ENCODE peak calls at places on chromosomes 13 and 19, in six cellular contexts. One of them, this sample, is unnamed.
A peak's percentile ranks its signal among the peaks of the same experiment; 100 is the strongest.

GRCh38 chr13:110134801-110135200 is 172.2 kb downstream of the COL4A1 start:
- DNase-seq in right cardiac atrium: no peak
- DNase-seq in AG10803: peak; percentile 46
- DNase-seq in K562: no peak
- DNase-seq in AG09309: no peak
- DNase-seq in aorta: no peak
- DNase-seq in this sample: no peak

GRCh38 chr13:71760226-71760591 is 106.8 kb downstream of the DACH1 start:
- DNase-seq in right cardiac atrium: no peak
- DNase-seq in AG10803: no peak
- DNase-seq in K562: no peak
- DNase-seq in AG09309: no peak
- DNase-seq in aorta: no peak
- DNase-seq in this sample: no peak

GRCh38 chr13:43720780-43721397 is 65.9 kb downstream of the ENOX1 start:
- DNase-seq in right cardiac atrium: no peak
- DNase-seq in AG10803: no peak
- DNase-seq in K562: no peak
- DNase-seq in AG09309: no peak
- DNase-seq in aorta: no peak
- DNase-seq in this sample: no peak

GRCh38 chr13:48857576-48857975 is 118.1 kb upstream of the FNDC3A start:
- DNase-seq in right cardiac atrium: no peak
- DNase-seq in AG10803: no peak
- DNase-seq in K562: no peak
- DNase-seq in AG09309: no peak
- DNase-seq in aorta: no peak
- DNase-seq in this sample: no peak

GRCh38 chr13:110185696-110186095 is 121.3 kb downstream of the COL4A1 start:
- DNase-seq in right cardiac atrium: no peak
- DNase-seq in AG10803: peak; percentile 62
- DNase-seq in K562: no peak
- DNase-seq in AG09309: peak; percentile 81
- DNase-seq in aorta: no peak
- DNase-seq in this sample: no peak

GRCh38 chr13:20403826-20404225 is 121.8 kb downstream of the CRYL1 start:
- DNase-seq in right cardiac atrium: no peak
- DNase-seq in AG10803: no peak
- DNase-seq in K562: no peak
- DNase-seq in AG09309: no peak
- DNase-seq in aorta: no peak
- DNase-seq in this sample: no peak

GRCh38 chr13:108533842-108534241 is 95.6 kb upstream of the MYO16 start:
- DNase-seq in right cardiac atrium: no peak
- DNase-seq in AG10803: no peak
- DNase-seq in K562: no peak
- DNase-seq in AG09309: no peak
- DNase-seq in aorta: no peak
- DNase-seq in this sample: no peak

GRCh38 chr13:30033681-30034447 is 183.4 kb upstream of the UBL3 start:
- DNase-seq in right cardiac atrium: no peak
- DNase-seq in AG10803: peak; percentile 95
- DNase-seq in K562: no peak
- DNase-seq in AG09309: peak; percentile 93
- DNase-seq in aorta: no peak
- DNase-seq in this sample: no peak

GRCh38 chr13:114151565-114152284 is 19.3 kb upstream of the RASA3 start:
- DNase-seq in right cardiac atrium: no peak
- DNase-seq in AG10803: no peak
- DNase-seq in K562: no peak
- DNase-seq in AG09309: no peak
- DNase-seq in aorta: peak; percentile 43
- DNase-seq in this sample: no peak

GRCh38 chr19:16419671-16420394 is 51.9 kb downstream of the EPS15L1 start:
- DNase-seq in right cardiac atrium: no peak
- DNase-seq in AG10803: no peak
- DNase-seq in K562: no peak
- DNase-seq in AG09309: no peak
- DNase-seq in aorta: no peak
- DNase-seq in this sample: no peak

GRCh38 chr13:33184530-33184929 is 101.0 kb downstream of the STARD13 start:
- DNase-seq in right cardiac atrium: no peak
- DNase-seq in AG10803: no peak
- DNase-seq in K562: no peak
- DNase-seq in AG09309: no peak
- DNase-seq in aorta: no peak
- DNase-seq in this sample: no peak

GRCh38 chr13:52703482-52703881 is 36.1 kb downstream of the CNMD start:
- DNase-seq in right cardiac atrium: no peak
- DNase-seq in AG10803: no peak
- DNase-seq in K562: no peak
- DNase-seq in AG09309: no peak
- DNase-seq in aorta: no peak
- DNase-seq in this sample: no peak

GRCh38 chr19:47820410-47820809 is 1.3 kb upstream of the CRX start:
- DNase-seq in right cardiac atrium: no peak
- DNase-seq in AG10803: no peak
- DNase-seq in K562: no peak
- DNase-seq in AG09309: no peak
- DNase-seq in aorta: no peak
- DNase-seq in this sample: no peak

GRCh38 chr19:13103961-13104847 is 1.5 kb upstream of the LYL1 start:
- DNase-seq in right cardiac atrium: peak; percentile 73
- DNase-seq in AG10803: no peak
- DNase-seq in K562: peak; percentile 81
- DNase-seq in AG09309: no peak
- DNase-seq in aorta: peak; percentile 81
- DNase-seq in this sample: no peak

GRCh38 chr13:44903596-44903995 is 85.7 kb downstream of the NUFIP1 start:
- DNase-seq in right cardiac atrium: peak; percentile 89
- DNase-seq in AG10803: peak; percentile 98
- DNase-seq in K562: no peak
- DNase-seq in AG09309: peak; percentile 77
- DNase-seq in aorta: peak; percentile 86
- DNase-seq in this sample: no peak

GRCh38 chr13:51444922-51445321 is 7.9 kb downstream of the INTS6 start:
- DNase-seq in right cardiac atrium: no peak
- DNase-seq in AG10803: peak; percentile 75
- DNase-seq in K562: peak; percentile 4
- DNase-seq in AG09309: no peak
- DNase-seq in aorta: no peak
- DNase-seq in this sample: peak; percentile 40

GRCh38 chr19:55563261-55563690 is 17.4 kb downstream of the ZNF579 start:
- DNase-seq in right cardiac atrium: peak; percentile 59
- DNase-seq in AG10803: peak; percentile 41
- DNase-seq in K562: no peak
- DNase-seq in AG09309: no peak
- DNase-seq in aorta: no peak
- DNase-seq in this sample: no peak

GRCh38 chr13:24148414-24149305 is 11.9 kb upstream of the SPATA13 start:
- DNase-seq in right cardiac atrium: no peak
- DNase-seq in AG10803: peak; percentile 98
- DNase-seq in K562: no peak
- DNase-seq in AG09309: peak; percentile 85
- DNase-seq in aorta: no peak
- DNase-seq in this sample: no peak

GRCh38 chr13:99015606-99016520 is 38.0 kb upstream of the DOCK9 start:
- DNase-seq in right cardiac atrium: no peak
- DNase-seq in AG10803: peak; percentile 30
- DNase-seq in K562: no peak
- DNase-seq in AG09309: no peak
- DNase-seq in aorta: no peak
- DNase-seq in this sample: peak; percentile 73
- H3K4me3 ChIP-seq in right cardiac atrium: no peak overlapping the region
- H3K4me3 ChIP-seq in AG10803: peak overlapping the region; percentile 7
- H3K4me3 ChIP-seq in K562: no peak overlapping the region
- H3K4me3 ChIP-seq in AG09309: no peak overlapping the region
- H3K4me3 ChIP-seq in aorta: no peak overlapping the region
- H3K4me3 ChIP-seq in this sample: no peak overlapping the region

GRCh38 chr19:4075373-4075772 is 8.7 kb upstream of the ZBTB7A start:
- DNase-seq in right cardiac atrium: no peak
- DNase-seq in AG10803: no peak
- DNase-seq in K562: no peak
- DNase-seq in AG09309: no peak
- DNase-seq in aorta: no peak
- DNase-seq in this sample: no peak

GRCh38 chr19:4081441-4082129 is 14.9 kb upstream of the ZBTB7A start:
- DNase-seq in right cardiac atrium: no peak
- DNase-seq in AG10803: no peak
- DNase-seq in K562: no peak
- DNase-seq in AG09309: no peak
- DNase-seq in aorta: no peak
- DNase-seq in this sample: peak; percentile 29

GRCh38 chr19:4080473-4080872 is 13.8 kb upstream of the ZBTB7A start:
- DNase-seq in right cardiac atrium: no peak
- DNase-seq in AG10803: no peak
- DNase-seq in K562: no peak
- DNase-seq in AG09309: no peak
- DNase-seq in aorta: no peak
- DNase-seq in this sample: no peak

GRCh38 chr19:4077011-4077382 is 10.3 kb upstream of the ZBTB7A start:
- DNase-seq in right cardiac atrium: no peak
- DNase-seq in AG10803: no peak
- DNase-seq in K562: no peak
- DNase-seq in AG09309: no peak
- DNase-seq in aorta: no peak
- DNase-seq in this sample: no peak

DNA sequence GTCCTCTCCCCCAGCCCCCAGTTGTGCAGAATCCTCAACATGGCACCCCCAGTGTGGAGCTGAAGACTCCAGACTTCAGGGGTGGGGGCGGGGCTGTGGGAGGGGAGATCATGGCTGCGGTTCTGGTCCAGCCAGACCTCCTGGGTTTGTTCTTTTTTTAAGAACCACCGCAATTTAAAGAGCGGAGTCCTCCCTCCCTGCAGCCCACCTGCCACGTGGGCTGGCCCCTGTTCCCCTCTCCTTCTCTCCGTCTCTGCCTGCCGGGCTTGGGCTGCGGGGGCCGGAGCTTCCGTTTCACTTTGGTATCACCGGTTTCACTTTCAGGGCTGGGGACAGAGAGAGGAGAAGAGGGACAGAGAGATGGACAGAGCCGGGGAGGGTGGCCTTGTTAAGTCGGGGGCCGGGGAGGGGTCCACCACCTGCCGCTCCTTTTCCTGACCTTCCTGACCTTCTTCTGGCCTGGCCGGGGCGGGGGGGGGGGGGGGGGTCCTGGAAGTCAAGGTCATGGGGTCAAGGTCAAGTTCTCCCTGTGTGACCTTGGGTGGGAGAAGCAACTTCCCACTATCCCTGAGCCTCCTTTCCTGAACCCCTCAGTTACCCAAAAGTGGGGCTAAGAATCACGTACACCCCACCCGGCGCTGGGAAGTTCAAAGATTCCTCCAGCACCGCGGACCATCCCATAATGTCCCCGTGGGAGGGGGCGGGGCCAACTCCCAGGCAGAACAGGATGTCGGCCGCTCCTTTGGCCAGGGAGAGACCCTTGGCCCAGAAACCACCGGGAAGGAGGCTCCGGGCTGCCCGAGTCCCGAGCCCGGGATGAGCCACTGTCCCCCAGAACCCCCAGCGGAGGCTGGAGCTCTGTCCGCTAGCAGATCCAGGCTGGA is 11.3 kb upstream of the ZBTB7A start:
- DNase-seq in right cardiac atrium: peak; percentile 81
- DNase-seq in AG10803: peak; percentile 34
- DNase-seq in K562: peak; percentile 48
- DNase-seq in AG09309: no peak
- DNase-seq in aorta: peak; percentile 82
- DNase-seq in this sample: no peak
- H3K4me3 ChIP-seq in right cardiac atrium: peak overlapping the region; percentile 66
- H3K4me3 ChIP-seq in AG10803: peak overlapping the region; percentile 63
- H3K4me3 ChIP-seq in K562: peak overlapping the region; percentile 21
- H3K4me3 ChIP-seq in AG09309: peak overlapping the region; percentile 52
- H3K4me3 ChIP-seq in aorta: peak overlapping the region; percentile 19
- H3K4me3 ChIP-seq in this sample: no peak overlapping the region

DNA sequence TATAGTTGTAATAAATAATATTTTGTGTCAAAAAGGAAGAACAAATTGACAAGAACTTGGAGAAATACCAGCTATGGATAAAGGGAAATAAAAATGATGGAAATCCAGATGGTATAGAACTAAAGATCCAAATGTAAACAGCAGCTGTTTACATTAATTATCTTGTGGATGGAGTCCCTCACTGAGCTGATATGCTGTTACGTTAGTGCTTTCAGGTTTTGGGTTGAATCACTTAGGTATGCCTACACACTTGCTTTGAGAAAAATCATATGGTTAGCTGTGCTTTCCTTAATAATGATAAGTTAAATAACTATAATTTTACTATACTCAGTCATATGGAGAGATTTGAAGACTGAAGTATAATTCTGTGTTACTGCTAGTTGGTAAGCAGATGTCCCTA is 27.7 kb downstream of the WASF3 start:
- DNase-seq in right cardiac atrium: no peak
- DNase-seq in AG10803: peak; percentile 41
- DNase-seq in K562: no peak
- DNase-seq in AG09309: no peak
- DNase-seq in aorta: no peak
- DNase-seq in this sample: no peak
- H3K4me3 ChIP-seq in right cardiac atrium: no peak overlapping the region
- H3K4me3 ChIP-seq in AG10803: no peak overlapping the region
- H3K4me3 ChIP-seq in K562: no peak overlapping the region
- H3K4me3 ChIP-seq in AG09309: no peak overlapping the region
- H3K4me3 ChIP-seq in aorta: no peak overlapping the region
- H3K4me3 ChIP-seq in this sample: no peak overlapping the region

GRCh38 chr13:90838561-90838960 is 508.9 kb upstream of the MIR17HG start:
- DNase-seq in right cardiac atrium: no peak
- DNase-seq in AG10803: no peak
- DNase-seq in K562: no peak
- DNase-seq in AG09309: no peak
- DNase-seq in aorta: no peak
- DNase-seq in this sample: no peak
- H3K4me3 ChIP-seq in right cardiac atrium: no peak overlapping the region
- H3K4me3 ChIP-seq in AG10803: no peak overlapping the region
- H3K4me3 ChIP-seq in K562: no peak overlapping the region
- H3K4me3 ChIP-seq in AG09309: no peak overlapping the region
- H3K4me3 ChIP-seq in aorta: no peak overlapping the region
- H3K4me3 ChIP-seq in this sample: no peak overlapping the region